ENCODE peak calls at places on chromosomes 16 and 17, in five cellular contexts. F is sigmoid colon; D is A549; O is fibroblast of the aortic adventitia; I is CD8-positive, alpha-beta T cell. W is an unnamed sample.

GRCh38 chr17:82350182-82351030 is 8.6 kb upstream of the TEX19 start:
- DNase-seq in F (no peak), D (no peak), O (no peak), I (no peak), W (no peak)

GRCh38 chr17:44934745-44935105 is 12.8 kb downstream of the KIF18B start:
- DNase-seq in F (peak), D (no peak), O (no peak), I (no peak), W (no peak)

GRCh38 chr17:72432143-72432604 is 311.4 kb downstream of the SOX9 start:
- DNase-seq in F (no peak), D (no peak), O (no peak), I (no peak), W (no peak)

GRCh38 chr17:82097187-82097918 is 683 bp downstream of the FASN start:
- DNase-seq in F (no peak), D (peak), O (peak), I (peak), W (peak)

GRCh38 chr17:6496636-6497441 is 52.6 kb downstream of the PIMREG start:
- DNase-seq in F (peak), D (no peak), O (no peak), I (no peak), W (no peak)

GRCh38 chr17:39174907-39175694 is 9.1 kb upstream of the ARL5C start:
- DNase-seq in F (peak), D (peak), O (peak), I (peak), W (peak)

GRCh38 chr17:11303773-11304394 is 62.9 kb downstream of the SHISA6 start:
- DNase-seq in F (no peak), D (no peak), O (no peak), I (no peak), W (no peak)

GRCh38 chr17:42519546-42520444 is 16.2 kb upstream of the NAGLU start:
- DNase-seq in F (peak), D (peak), O (peak), I (no peak), W (peak)

GRCh38 chr16:87129771-87130170 is 187.4 kb downstream of the C16orf95 start:
- DNase-seq in F (peak), D (no peak), O (peak), I (no peak), W (peak)

GRCh38 chr17:3796822-3797170 is 4.2 kb downstream of the ITGAE start:
- DNase-seq in F (no peak), D (no peak), O (no peak), I (no peak), W (no peak)

GRCh38 chr16:4373909-4374742 is 2.5 kb downstream of the VASN start:
- DNase-seq in F (peak), D (peak), O (peak), I (no peak), W (peak)

GRCh38 chr17:40451420-40451819 is 8.2 kb downstream of the IGFBP4 start:
- DNase-seq in F (peak), D (no peak), O (peak), I (no peak), W (peak)

GRCh38 chr16:51149721-51150158 is 1.3 kb downstream of the SALL1 start:
- DNase-seq in F (no peak), D (no peak), O (no peak), I (no peak), W (no peak)

GRCh38 chr16:11252482-11252931 is 3.5 kb downstream of the SOCS1 start:
- DNase-seq in F (no peak), D (no peak), O (no peak), I (no peak), W (no peak)

GRCh38 chr17:76053230-76054111 is 18.8 kb downstream of the SRP68 start:
- DNase-seq in F (no peak), D (peak), O (peak), I (no peak), W (peak)

GRCh38 chr16:75053791-75054555 is 55.1 kb downstream of the ZNRF1 start:
- DNase-seq in F (peak), D (no peak), O (no peak), I (no peak), W (no peak)

GRCh38 chr17:49984283-49984682 is 10.7 kb downstream of the DLX3 start:
- DNase-seq in F (no peak), D (no peak), O (no peak), I (no peak), W (no peak)

GRCh38 chr16:73546351-73546845 is 498.5 kb upstream of the ZFHX3 start:
- DNase-seq in F (no peak), D (no peak), O (no peak), I (no peak), W (no peak)

GRCh38 chr16:69924041-69924775 is 26.9 kb upstream of the CLEC18A start:
- DNase-seq in F (no peak), D (no peak), O (no peak), I (no peak), W (no peak)

GRCh38 chr16:54171855-54172537 is 114.6 kb downstream of the IRX3 start:
- DNase-seq in F (no peak), D (no peak), O (peak), I (no peak), W (peak)

GRCh38 chr17:35019386-35020179 is 39.3 kb downstream of the LIG3 start:
- DNase-seq in F (no peak), D (no peak), O (no peak), I (no peak), W (no peak)

GRCh38 chr16:30365200-30365599 is 5.1 kb downstream of the TBC1D10B start:
- DNase-seq in F (no peak), D (no peak), O (no peak), I (no peak), W (no peak)

GRCh38 chr17:48445248-48445620 is 15.2 kb upstream of the SKAP1 start:
- DNase-seq in F (no peak), D (no peak), O (no peak), I (no peak), W (no peak)

GRCh38 chr16:66422366-66422765 is 4.7 kb upstream of the BEAN1 start:
- DNase-seq in F (peak), D (no peak), O (no peak), I (no peak), W (no peak)

GRCh38 chr17:52824542-52824941 is 666.0 kb upstream of the CA10 start:
- DNase-seq in F (no peak), D (no peak), O (no peak), I (no peak), W (no peak)

GRCh38 chr17:10870651-10871050 is 32.8 kb upstream of the PIRT start:
- DNase-seq in F (no peak), D (no peak), O (no peak), I (no peak), W (no peak)

GRCh38 chr16:85398050-85398451 is 215.1 kb upstream of the GSE1 start:
- DNase-seq in F (peak), D (no peak), O (no peak), I (no peak), W (no peak)

GRCh38 chr17:80421381-80422090 is 6.6 kb downstream of the ENDOV start:
- DNase-seq in F (peak), D (no peak), O (no peak), I (no peak), W (no peak)

GRCh38 chr16:83806036-83806435 is 1.7 kb upstream of the HSBP1 start:
- DNase-seq in F (no peak), D (no peak), O (no peak), I (no peak), W (no peak)
- H3K4me3 ChIP-seq in F (no peak), D (no peak), O (no peak), I (no peak), W (no peak)

GRCh38 chr16:89629827-89630610 is 16.6 kb downstream of the DPEP1 start:
- DNase-seq in F (no peak), D (no peak), O (no peak), I (no peak), W (no peak)
- H3K4me3 ChIP-seq in F (no peak), D (no peak), O (no peak), I (no peak), W (no peak)

DNA sequence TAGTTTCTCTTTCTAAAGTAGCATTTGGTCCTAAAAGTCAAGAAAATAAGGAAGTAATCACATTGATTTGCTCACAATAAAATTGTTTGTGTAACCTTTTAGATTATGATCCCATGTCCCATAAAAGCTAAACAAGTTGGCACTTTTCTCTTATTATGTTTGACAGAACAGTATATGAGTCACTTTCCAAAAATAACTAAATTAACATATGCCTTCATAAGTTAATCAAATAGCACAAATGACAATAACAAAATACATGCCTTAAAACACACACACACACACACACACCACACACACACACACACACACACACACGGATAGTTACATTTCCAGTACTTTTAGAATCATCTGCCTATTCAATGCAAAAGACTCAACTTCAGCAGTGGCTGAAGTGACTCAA is 2.8 kb downstream of the MED13 start:
- DNase-seq in F (no peak), D (no peak), O (peak), I (no peak), W (peak)
- H3K4me3 ChIP-seq in F (peak), D (peak), O (peak), I (no peak), W (peak)

GRCh38 chr16:49200223-49200820 is 81.3 kb downstream of the CBLN1 start:
- DNase-seq in F (no peak), D (no peak), O (no peak), I (no peak), W (no peak)
- H3K4me3 ChIP-seq in F (no peak), D (no peak), O (no peak), I (no peak), W (no peak)

GRCh38 chr17:32015245-32016013 is 8.2 kb downstream of the LRRC37B start:
- DNase-seq in F (no peak), D (no peak), O (no peak), I (no peak), W (peak)
- H3K4me3 ChIP-seq in F (no peak), D (no peak), O (no peak), I (no peak), W (no peak)

GRCh38 chr17:57555636-57556175 is 189.4 kb downstream of the CCDC182 start:
- DNase-seq in F (no peak), D (no peak), O (no peak), I (no peak), W (no peak)

GRCh38 chr17:57554826-57555635 is 190.1 kb downstream of the CCDC182 start:
- DNase-seq in F (no peak), D (no peak), O (no peak), I (no peak), W (no peak)

GRCh38 chr17:57552114-57552601 is 192.9 kb downstream of the CCDC182 start:
- DNase-seq in F (no peak), D (no peak), O (no peak), I (no peak), W (peak)

GRCh38 chr17:57553525-57553924 is 191.6 kb downstream of the CCDC182 start:
- DNase-seq in F (no peak), D (no peak), O (peak), I (no peak), W (peak)

GRCh38 chr17:57553991-57554825 is 190.9 kb downstream of the CCDC182 start:
- DNase-seq in F (no peak), D (no peak), O (no peak), I (no peak), W (peak)
- H3K4me3 ChIP-seq in F (no peak), D (no peak), O (no peak), I (no peak), W (no peak)

DNA sequence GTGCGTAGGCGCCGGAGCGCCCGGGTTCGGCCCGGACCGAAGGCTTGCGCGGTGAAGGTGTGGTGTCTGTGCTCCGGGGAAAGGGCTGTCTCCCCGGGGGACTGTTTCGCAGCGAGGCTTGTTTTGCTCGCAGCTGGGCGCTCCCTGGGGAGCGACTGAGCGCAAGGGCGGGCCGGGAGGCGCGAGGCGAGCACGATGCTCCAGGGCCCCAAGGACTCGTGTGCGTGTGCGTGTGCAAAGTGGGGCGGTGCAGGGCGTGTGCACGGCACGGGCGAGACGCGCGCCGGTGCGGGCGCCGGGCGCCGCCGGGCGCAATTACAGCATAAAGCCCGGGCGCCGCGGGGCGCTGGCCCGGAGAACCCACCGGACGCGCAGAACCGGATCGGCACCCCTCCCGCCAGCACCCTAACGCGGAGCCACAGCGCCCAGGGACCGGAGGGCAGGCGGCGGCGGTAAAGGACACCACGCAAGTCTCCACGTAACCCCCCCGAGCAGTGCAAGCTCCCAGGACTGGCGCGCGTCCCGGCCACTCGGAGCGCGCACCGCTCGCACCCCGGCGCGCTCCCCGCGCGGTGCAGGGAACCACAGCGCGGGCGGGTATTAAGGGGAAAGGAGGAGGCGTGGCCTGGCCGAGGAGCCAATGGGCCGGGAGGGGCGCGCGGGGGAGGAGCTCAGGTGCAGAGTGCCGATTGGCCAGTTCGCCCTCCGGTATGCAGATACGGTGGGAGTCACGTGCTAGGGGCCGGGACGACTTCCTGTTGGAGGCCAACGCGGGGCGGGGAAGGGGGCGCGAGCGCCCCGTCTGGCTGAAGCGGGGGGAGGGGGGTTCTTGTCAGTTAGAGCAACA is at the start of gene TNRC6C:
- DNase-seq in F (peak), D (peak), O (peak), I (peak), W (peak)
- H3K4me3 ChIP-seq in F (peak), D (peak), O (peak), I (peak), W (peak)

W was measured in astrocyte of the spinal cord.